ENCODE peak calls at places on chromosomes 5 and 9, in five cellular contexts. Q is GM23338; I is HCT116; O is neural progenitor cell; F is CD8-positive, alpha-beta T cell. T is an unnamed sample. For H3K36me3, the result is how much of the 10 kb centered on the place peaks cover.

GRCh38 chr5:149254506-149254905 is 17.2 kb upstream of the AFAP1L1 start:
- DNase-seq in I (no peak), O (peak), Q (peak), F (no peak), T (no peak)

GRCh38 chr5:148027505-148027904 is 36.3 kb upstream of the SPINK5 start:
- DNase-seq in O (no peak), Q (no peak), I (no peak), F (no peak), T (no peak)

GRCh38 chr5:167908596-167908995 is 382.8 kb upstream of the WWC1 start:
- DNase-seq in I (no peak), Q (no peak), O (no peak), F (no peak), T (no peak)

GRCh38 chr9:21584890-21585289 is 102.8 kb upstream of the IFNE start:
- DNase-seq in O (no peak), F (no peak), Q (no peak), I (no peak), T (no peak)

GRCh38 chr9:114059047-114059803 is 18.9 kb downstream of the AMBP start:
- DNase-seq in O (no peak), F (no peak), I (no peak), Q (no peak), T (no peak)

GRCh38 chr5:82355921-82356454 is 77.8 kb upstream of the RPS23 start:
- DNase-seq in Q (no peak), F (no peak), O (no peak), I (no peak), T (no peak)

GRCh38 chr9:136634904-136635303 is 27.8 kb upstream of the EGFL7 start:
- DNase-seq in I (no peak), F (no peak), Q (no peak), O (no peak), T (no peak)

GRCh38 chr5:95723632-95724369 is 7.3 kb upstream of the RHOBTB3 start:
- DNase-seq in F (no peak), O (no peak), Q (peak), I (no peak), T (no peak)

GRCh38 chr5:112491257-112491656 is 72.2 kb upstream of the EPB41L4A start:
- DNase-seq in O (peak), Q (peak), I (peak), F (no peak), T (no peak)

GRCh38 chr5:138536665-138537315 is 6.2 kb downstream of the ETF1 start:
- DNase-seq in I (no peak), O (no peak), F (no peak), Q (peak), T (no peak)

GRCh38 chr9:20620658-20621552 is 1.4 kb downstream of the MLLT3 start:
- DNase-seq in O (peak), I (no peak), Q (peak), F (peak), T (peak)

GRCh38 chr5:90161399-90161798 is 248.2 kb downstream of the CETN3 start:
- DNase-seq in O (peak), F (no peak), I (peak), Q (peak), T (no peak)

GRCh38 chr9:115263731-115264130 is 145.8 kb upstream of the TNC start:
- DNase-seq in Q (no peak), F (no peak), I (no peak), O (no peak), T (no peak)

GRCh38 chr5:116738948-116739339 is 164.3 kb upstream of the SEMA6A start:
- DNase-seq in Q (no peak), I (no peak), F (no peak), O (no peak), T (no peak)

GRCh38 chr5:88954511-88954910 is 71.5 kb upstream of the MEF2C start:
- DNase-seq in O (no peak), Q (no peak), F (no peak), I (no peak), T (no peak)

GRCh38 chr5:22780756-22781155 is 72.4 kb downstream of the CDH12 start:
- DNase-seq in F (no peak), O (no peak), I (no peak), Q (no peak), T (no peak)

GRCh38 chr5:116492016-116492623 is 82.5 kb downstream of the SEMA6A start:
- DNase-seq in Q (no peak), F (peak), O (no peak), I (no peak), T (no peak)

GRCh38 chr9:87888501-87888900 is 5.8 kb downstream of the SPATA31E1 start:
- DNase-seq in F (no peak), Q (no peak), O (no peak), I (no peak), T (no peak)

GRCh38 chr9:108149346-108149745 is 659.8 kb upstream of the KLF4 start:
- DNase-seq in I (no peak), O (no peak), Q (no peak), F (no peak), T (no peak)

GRCh38 chr5:123285122-123286011 is 137.8 kb downstream of the CEP120 start:
- DNase-seq in I (no peak), Q (peak), O (peak), F (no peak), T (no peak)

GRCh38 chr9:87421734-87422133 is 75.9 kb upstream of the DAPK1 start:
- DNase-seq in F (no peak), Q (no peak), O (no peak), I (no peak), T (no peak)

GRCh38 chr5:118687671-118688621 is 300.4 kb downstream of the DTWD2 start:
- DNase-seq in O (no peak), F (no peak), I (no peak), Q (no peak), T (no peak)

GRCh38 chr5:142726188-142726731 is 40.4 kb upstream of the FGF1 start:
- DNase-seq in O (no peak), Q (no peak), F (no peak), I (no peak), T (no peak)

GRCh38 chr5:132424167-132424935 is 54.8 kb downstream of the SLC22A5 start:
- DNase-seq in O (no peak), F (no peak), I (no peak), Q (no peak), T (no peak)

GRCh38 chr9:93820667-93821306 is 134.4 kb downstream of the BARX1 start:
- DNase-seq in I (no peak), O (peak), Q (peak), F (no peak), T (no peak)

GRCh38 chr5:1507457-1507856 is 16.3 kb downstream of the LPCAT1 start:
- DNase-seq in Q (no peak), I (no peak), O (no peak), F (no peak), T (no peak)

GRCh38 chr9:129373361-129373760 is 195.3 kb upstream of the IER5L start:
- DNase-seq in O (no peak), F (no peak), Q (no peak), I (no peak), T (no peak)

GRCh38 chr5:31620071-31620470 is 18.9 kb upstream of the PDZD2 start:
- DNase-seq in O (no peak), F (no peak), Q (no peak), I (no peak), T (no peak)

GRCh38 chr9:87681271-87682061 is 44.5 kb upstream of the CTSL start:
- DNase-seq in F (no peak), O (no peak), Q (no peak), I (no peak), T (no peak)

DNA sequence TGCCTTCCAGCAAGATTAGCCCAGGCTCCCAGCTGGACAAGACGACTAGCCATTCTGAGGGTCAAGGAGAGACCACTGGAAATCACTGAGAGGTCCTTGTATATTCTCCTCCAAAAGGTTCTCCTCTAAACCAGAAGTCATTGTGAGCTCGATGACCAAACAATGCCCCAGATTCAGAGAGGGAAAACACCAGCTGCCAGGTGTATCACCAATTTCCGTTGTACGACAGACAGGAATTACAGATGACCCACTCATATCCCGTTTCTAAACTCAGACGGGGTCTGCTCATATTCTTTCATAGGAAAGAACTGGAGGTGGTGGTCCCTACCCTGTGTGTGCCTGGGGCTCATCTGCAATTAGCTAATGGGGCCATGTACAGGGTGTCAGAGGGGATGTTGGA is 14.2 kb downstream of the FAXDC2 start:
- DNase-seq in Q (no peak), F (no peak), O (no peak), I (no peak), T (no peak)
- H3K4me3 ChIP-seq in Q (no peak), F (no peak), O (no peak), I (no peak), T (no peak)

GRCh38 chr5:107607656-107608368 is 62.9 kb downstream of the EFNA5 start:
- DNase-seq in F (no peak), Q (no peak), O (peak), I (no peak), T (no peak)
- TF ChIP-seq CTCF in F (no peak), Q (no peak), O (peak), I (no peak), T (no peak)

GRCh38 chr5:111106320-111106948 is 14.3 kb downstream of the WDR36 start:
- DNase-seq in I (no peak), O (no peak), F (no peak), Q (no peak), T (no peak)

GRCh38 chr5:111111956-111112355 is 19.8 kb downstream of the WDR36 start:
- DNase-seq in F (no peak), I (no peak), O (no peak), Q (no peak), T (no peak)

GRCh38 chr5:111107371-111107770 is 15.2 kb downstream of the WDR36 start:
- DNase-seq in O (no peak), Q (no peak), I (no peak), F (no peak), T (no peak)
- H3K36me3 ChIP-seq in O (under half), Q (half or more), I (half or more), F (half or more), T (under half)

GRCh38 chr9:17057729-17058128 is 77.1 kb upstream of the CNTLN start:
- DNase-seq in I (no peak), F (no peak), O (no peak), Q (no peak), T (no peak)
- H3K4me3 ChIP-seq in I (no peak), F (no peak), O (no peak), Q (no peak), T (no peak)

GRCh38 chr5:176574297-176574591 is 25.1 kb downstream of the CDHR2 start:
- DNase-seq in I (no peak), Q (no peak), O (no peak), F (no peak), T (no peak)

GRCh38 chr5:176573564-176574296 is 24.6 kb downstream of the CDHR2 start:
- DNase-seq in Q (peak), I (peak), F (peak), O (peak), T (peak)

GRCh38 chr5:176568657-176569056 is 19.5 kb downstream of the CDHR2 start:
- DNase-seq in I (no peak), Q (no peak), F (no peak), O (no peak), T (no peak)

GRCh38 chr5:176565760-176566288 is 16.7 kb downstream of the CDHR2 start:
- DNase-seq in I (no peak), O (no peak), F (no peak), Q (no peak), T (no peak)

DNA sequence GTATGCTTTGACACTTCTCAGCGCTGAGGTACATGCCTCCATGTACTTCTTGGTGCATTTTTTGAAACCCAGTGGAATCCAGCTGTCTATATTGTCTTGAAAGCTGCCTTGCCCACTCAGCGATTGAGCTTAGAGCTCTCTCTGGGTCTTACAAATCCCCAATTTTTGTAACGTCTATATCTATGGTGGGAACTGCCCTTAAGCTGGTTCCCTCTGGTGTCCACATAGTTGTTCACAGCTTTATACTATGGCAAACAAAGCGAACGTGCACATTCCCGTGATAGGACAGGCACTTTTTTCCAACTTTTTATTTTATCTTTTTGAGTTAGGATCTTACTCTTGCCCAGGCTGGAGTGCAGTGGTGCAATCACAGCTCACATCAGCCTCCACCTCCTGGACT is 20.9 kb downstream of the CDHR2 start:
- DNase-seq in Q (no peak), F (no peak), O (no peak), I (no peak), T (no peak)
- TF ChIP-seq CTCF in Q (no peak), F (no peak), O (no peak), I (peak), T (no peak)

GRCh38 chr9:121316852-121317373 is 49.0 kb downstream of the GSN start:
- DNase-seq in Q (no peak), I (no peak), F (no peak), O (no peak), T (no peak)

GRCh38 chr9:121313458-121314152 is 45.6 kb downstream of the GSN start:
- DNase-seq in Q (no peak), O (no peak), I (no peak), F (no peak), T (no peak)

GRCh38 chr9:121317737-121318630 is 50.0 kb downstream of the GSN start:
- DNase-seq in Q (no peak), I (no peak), F (no peak), O (no peak), T (no peak)

GRCh38 chr9:121318631-121319393 is 50.9 kb downstream of the GSN start:
- DNase-seq in F (no peak), I (no peak), Q (peak), O (no peak), T (no peak)

DNA sequence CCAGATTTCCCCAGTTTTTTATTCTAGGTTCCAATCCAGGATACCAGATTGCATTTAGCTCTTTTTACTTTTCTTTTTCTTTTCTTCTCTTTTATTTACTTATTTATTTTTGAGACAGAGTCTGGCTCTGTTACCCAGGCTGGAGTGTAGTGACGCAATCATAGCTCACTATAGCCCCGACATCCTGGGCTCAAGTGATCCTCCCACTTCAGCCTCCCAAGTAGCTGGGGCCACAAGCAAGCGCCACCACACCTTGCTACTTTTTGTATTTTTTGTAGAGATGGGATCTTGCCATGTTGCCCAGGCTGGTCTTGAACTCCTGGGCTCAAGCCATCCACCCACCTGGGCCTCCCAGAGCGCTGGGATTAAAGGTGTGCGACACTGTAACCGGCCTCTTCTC is 48.4 kb downstream of the GSN start:
- DNase-seq in F (no peak), I (no peak), O (no peak), Q (no peak), T (no peak)
- H3K36me3 ChIP-seq in F (under half), I (under half), O (under half), Q (under half), T (under half)

GRCh38 chr9:77946969-77947368 is 84.6 kb downstream of the GNAQ start:
- DNase-seq in F (no peak), I (no peak), Q (no peak), O (no peak), T (no peak)

GRCh38 chr9:77944556-77945261 is 86.9 kb downstream of the GNAQ start:
- DNase-seq in O (peak), I (no peak), F (peak), Q (peak), T (no peak)

GRCh38 chr9:77943053-77943452 is 88.6 kb downstream of the GNAQ start:
- DNase-seq in F (no peak), Q (no peak), O (no peak), I (no peak), T (no peak)

GRCh38 chr9:77951369-77951768 is 80.2 kb downstream of the GNAQ start:
- DNase-seq in Q (no peak), O (no peak), I (no peak), F (no peak), T (no peak)

GRCh38 chr9:77945798-77946197 is 85.8 kb downstream of the GNAQ start:
- DNase-seq in O (no peak), F (no peak), Q (no peak), I (no peak), T (no peak)
- H3K4me3 ChIP-seq in O (no peak), F (no peak), Q (no peak), I (no peak), T (no peak)

GRCh38 chr5:54769072-54769471 is 216.3 kb downstream of the ESM1 start:
- DNase-seq in Q (peak), F (no peak), O (no peak), I (no peak), T (no peak)
- TF ChIP-seq CTCF in Q (peak), F (no peak), O (no peak), I (peak), T (no peak)

DNA sequence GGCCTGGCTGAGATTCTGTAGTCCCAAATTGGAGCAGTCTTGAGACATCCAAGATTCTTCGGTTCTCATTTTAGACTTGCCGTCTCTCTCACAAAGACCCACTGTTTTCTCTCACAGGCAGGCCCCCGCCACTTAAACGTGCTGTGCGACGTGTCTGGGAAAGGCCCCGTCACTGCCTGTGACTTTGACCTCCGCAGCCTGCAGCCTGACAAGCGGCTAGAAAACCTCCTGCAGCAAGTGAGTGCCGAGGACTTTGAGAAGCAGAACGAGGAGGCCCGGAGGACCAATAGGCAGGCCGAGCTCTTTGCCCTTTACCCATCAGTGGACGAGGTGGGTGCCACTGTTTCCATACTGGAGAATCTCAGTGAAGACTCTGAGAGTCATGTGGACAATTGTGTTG is 97.2 kb downstream of the DOCK8 start:
- DNase-seq in F (no peak), O (no peak), Q (no peak), I (no peak), T (no peak)
- H3K36me3 ChIP-seq in F (half or more), O (under half), Q (under half), I (under half), T (under half)

T was measured in GM06990.